ENCODE peak calls at places on chromosomes 5 and 9, in five cellular contexts. One of them, this sample, is unnamed. For H3K4me1, the result is how much of the 10 kb centered on the place peaks cover.

GRCh38 chr5:38297830-38298608 is 39.7 kb downstream of the EGFLAM start:
- DNase-seq in gastrocnemius medialis: no peak
- DNase-seq in endodermal cell: no peak
- DNase-seq in tibial artery: no peak
- DNase-seq in CD8-positive, alpha-beta memory T cell: no peak
- DNase-seq in this sample: peak

GRCh38 chr5:79875230-79875629 is 115.8 kb downstream of the MTX3 start:
- DNase-seq in gastrocnemius medialis: no peak
- DNase-seq in endodermal cell: no peak
- DNase-seq in tibial artery: no peak
- DNase-seq in CD8-positive, alpha-beta memory T cell: no peak
- DNase-seq in this sample: peak

GRCh38 chr5:52799358-52799982 is 11.8 kb downstream of the ITGA1 start:
- DNase-seq in gastrocnemius medialis: peak
- DNase-seq in endodermal cell: peak
- DNase-seq in tibial artery: peak
- DNase-seq in CD8-positive, alpha-beta memory T cell: no peak
- DNase-seq in this sample: no peak

GRCh38 chr5:124220418-124220817 is 526.0 kb downstream of the ZNF608 start:
- DNase-seq in gastrocnemius medialis: no peak
- DNase-seq in endodermal cell: no peak
- DNase-seq in tibial artery: no peak
- DNase-seq in CD8-positive, alpha-beta memory T cell: no peak
- DNase-seq in this sample: no peak

GRCh38 chr5:86909461-86909881 is 291.7 kb downstream of the COX7C start:
- DNase-seq in gastrocnemius medialis: no peak
- DNase-seq in endodermal cell: no peak
- DNase-seq in tibial artery: no peak
- DNase-seq in CD8-positive, alpha-beta memory T cell: no peak
- DNase-seq in this sample: no peak

GRCh38 chr5:103587185-103587748 is 24.7 kb upstream of the NUDT12 start:
- DNase-seq in gastrocnemius medialis: no peak
- DNase-seq in endodermal cell: no peak
- DNase-seq in tibial artery: no peak
- DNase-seq in CD8-positive, alpha-beta memory T cell: no peak
- DNase-seq in this sample: no peak

GRCh38 chr5:56402273-56403223 is 169.4 kb upstream of the ANKRD55 start:
- DNase-seq in gastrocnemius medialis: no peak
- DNase-seq in endodermal cell: no peak
- DNase-seq in tibial artery: no peak
- DNase-seq in CD8-positive, alpha-beta memory T cell: no peak
- DNase-seq in this sample: no peak

GRCh38 chr5:170221319-170221718 is 11.5 kb upstream of the C5orf58 start:
- DNase-seq in gastrocnemius medialis: no peak
- DNase-seq in endodermal cell: no peak
- DNase-seq in tibial artery: no peak
- DNase-seq in CD8-positive, alpha-beta memory T cell: no peak
- DNase-seq in this sample: no peak

GRCh38 chr5:150642567-150642927 is 2.1 kb downstream of the SYNPO start:
- DNase-seq in gastrocnemius medialis: peak
- DNase-seq in endodermal cell: no peak
- DNase-seq in tibial artery: peak
- DNase-seq in CD8-positive, alpha-beta memory T cell: no peak
- DNase-seq in this sample: no peak

GRCh38 chr5:38535281-38535750 is 21.1 kb downstream of the LIFR start:
- DNase-seq in gastrocnemius medialis: peak
- DNase-seq in endodermal cell: no peak
- DNase-seq in tibial artery: no peak
- DNase-seq in CD8-positive, alpha-beta memory T cell: no peak
- DNase-seq in this sample: no peak

GRCh38 chr9:135240871-135241311 is 153.4 kb downstream of the OLFM1 start:
- DNase-seq in gastrocnemius medialis: no peak
- DNase-seq in endodermal cell: peak
- DNase-seq in tibial artery: no peak
- DNase-seq in CD8-positive, alpha-beta memory T cell: no peak
- DNase-seq in this sample: no peak

GRCh38 chr5:67581203-67581602 is 384.6 kb upstream of the CD180 start:
- DNase-seq in gastrocnemius medialis: peak
- DNase-seq in endodermal cell: no peak
- DNase-seq in tibial artery: no peak
- DNase-seq in CD8-positive, alpha-beta memory T cell: no peak
- DNase-seq in this sample: no peak

GRCh38 chr5:91302335-91302734 is 80.8 kb downstream of the ARRDC3 start:
- DNase-seq in gastrocnemius medialis: no peak
- DNase-seq in endodermal cell: no peak
- DNase-seq in tibial artery: no peak
- DNase-seq in CD8-positive, alpha-beta memory T cell: no peak
- DNase-seq in this sample: no peak

GRCh38 chr9:132780230-132781007 is 97.7 kb downstream of the AK8 start:
- DNase-seq in gastrocnemius medialis: no peak
- DNase-seq in endodermal cell: peak
- DNase-seq in tibial artery: no peak
- DNase-seq in CD8-positive, alpha-beta memory T cell: no peak
- DNase-seq in this sample: no peak

GRCh38 chr9:137308102-137308619 is 6.1 kb upstream of the NRARP start:
- DNase-seq in gastrocnemius medialis: no peak
- DNase-seq in endodermal cell: peak
- DNase-seq in tibial artery: no peak
- DNase-seq in CD8-positive, alpha-beta memory T cell: no peak
- DNase-seq in this sample: no peak

GRCh38 chr9:4272141-4272540 is 27.7 kb downstream of the GLIS3 start:
- DNase-seq in gastrocnemius medialis: no peak
- DNase-seq in endodermal cell: no peak
- DNase-seq in tibial artery: no peak
- DNase-seq in CD8-positive, alpha-beta memory T cell: no peak
- DNase-seq in this sample: no peak

GRCh38 chr5:124902097-124902821 is 155.8 kb upstream of the ZNF608 start:
- DNase-seq in gastrocnemius medialis: no peak
- DNase-seq in endodermal cell: no peak
- DNase-seq in tibial artery: no peak
- DNase-seq in CD8-positive, alpha-beta memory T cell: no peak
- DNase-seq in this sample: no peak

GRCh38 chr9:1184146-1184545 is 134.0 kb downstream of the DMRT2 start:
- DNase-seq in gastrocnemius medialis: no peak
- DNase-seq in endodermal cell: no peak
- DNase-seq in tibial artery: no peak
- DNase-seq in CD8-positive, alpha-beta memory T cell: no peak
- DNase-seq in this sample: no peak

GRCh38 chr9:14769235-14769580 is 46.7 kb upstream of the CER1 start:
- DNase-seq in gastrocnemius medialis: no peak
- DNase-seq in endodermal cell: peak
- DNase-seq in tibial artery: no peak
- DNase-seq in CD8-positive, alpha-beta memory T cell: no peak
- DNase-seq in this sample: no peak

GRCh38 chr5:16776611-16777251 is 159.4 kb downstream of the MYO10 start:
- DNase-seq in gastrocnemius medialis: peak
- DNase-seq in endodermal cell: peak
- DNase-seq in tibial artery: no peak
- DNase-seq in CD8-positive, alpha-beta memory T cell: no peak
- DNase-seq in this sample: no peak

GRCh38 chr5:103472820-103473219 is 89.8 kb downstream of the NUDT12 start:
- DNase-seq in gastrocnemius medialis: peak
- DNase-seq in endodermal cell: no peak
- DNase-seq in tibial artery: no peak
- DNase-seq in CD8-positive, alpha-beta memory T cell: no peak
- DNase-seq in this sample: no peak

GRCh38 chr5:152994040-152994439 is 496.4 kb upstream of the GRIA1 start:
- DNase-seq in gastrocnemius medialis: no peak
- DNase-seq in endodermal cell: no peak
- DNase-seq in tibial artery: no peak
- DNase-seq in CD8-positive, alpha-beta memory T cell: no peak
- DNase-seq in this sample: no peak

GRCh38 chr5:136016945-136017530 is 11.8 kb upstream of the TGFBI start:
- DNase-seq in gastrocnemius medialis: no peak
- DNase-seq in endodermal cell: peak
- DNase-seq in tibial artery: no peak
- DNase-seq in CD8-positive, alpha-beta memory T cell: no peak
- DNase-seq in this sample: no peak

DNA sequence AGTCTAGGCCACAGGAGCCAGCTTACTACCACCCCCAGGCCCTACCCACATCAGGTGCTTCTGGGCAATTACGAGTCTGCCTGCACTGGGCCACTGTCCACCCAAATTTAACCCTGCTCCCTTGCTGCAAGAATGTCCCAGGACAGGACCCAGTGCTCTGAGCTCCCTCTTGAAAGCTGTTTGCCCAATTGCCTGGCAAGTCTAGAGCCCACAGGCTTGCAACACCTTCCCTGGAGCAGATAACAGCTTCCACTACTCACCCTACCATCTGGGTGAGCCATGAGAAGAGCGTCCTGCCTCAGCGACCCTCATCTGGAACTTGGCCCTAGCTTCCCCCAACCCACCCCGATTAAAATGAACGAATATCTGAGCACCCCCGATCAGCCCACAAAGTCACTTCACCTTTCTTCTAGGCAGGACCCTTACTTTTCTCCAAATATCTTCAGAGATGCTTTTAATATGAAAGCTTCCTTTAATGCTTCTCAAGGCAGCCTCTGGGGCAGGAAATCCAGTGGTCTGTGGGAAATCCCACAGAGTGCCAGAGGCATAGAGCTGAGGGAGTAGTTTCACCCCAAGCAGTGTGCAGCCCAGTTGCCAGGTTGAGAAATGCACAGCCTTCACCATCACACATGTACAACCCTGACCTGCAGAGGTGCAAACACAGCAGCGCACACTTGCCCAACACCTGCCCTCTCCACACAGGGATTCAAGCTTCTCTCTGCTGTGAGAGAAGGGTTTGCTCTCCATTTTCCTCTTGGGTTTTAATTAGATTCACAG is 10.6 kb downstream of the ACSL6 start:
- DNase-seq in gastrocnemius medialis: peak
- DNase-seq in endodermal cell: no peak
- DNase-seq in tibial artery: no peak
- DNase-seq in CD8-positive, alpha-beta memory T cell: peak
- DNase-seq in this sample: no peak
- H3K4me1 ChIP-seq in gastrocnemius medialis: under half
- H3K4me1 ChIP-seq in endodermal cell: under half
- H3K4me1 ChIP-seq in tibial artery: under half
- H3K4me1 ChIP-seq in CD8-positive, alpha-beta memory T cell: half or more
- H3K4me1 ChIP-seq in this sample: under half

DNA sequence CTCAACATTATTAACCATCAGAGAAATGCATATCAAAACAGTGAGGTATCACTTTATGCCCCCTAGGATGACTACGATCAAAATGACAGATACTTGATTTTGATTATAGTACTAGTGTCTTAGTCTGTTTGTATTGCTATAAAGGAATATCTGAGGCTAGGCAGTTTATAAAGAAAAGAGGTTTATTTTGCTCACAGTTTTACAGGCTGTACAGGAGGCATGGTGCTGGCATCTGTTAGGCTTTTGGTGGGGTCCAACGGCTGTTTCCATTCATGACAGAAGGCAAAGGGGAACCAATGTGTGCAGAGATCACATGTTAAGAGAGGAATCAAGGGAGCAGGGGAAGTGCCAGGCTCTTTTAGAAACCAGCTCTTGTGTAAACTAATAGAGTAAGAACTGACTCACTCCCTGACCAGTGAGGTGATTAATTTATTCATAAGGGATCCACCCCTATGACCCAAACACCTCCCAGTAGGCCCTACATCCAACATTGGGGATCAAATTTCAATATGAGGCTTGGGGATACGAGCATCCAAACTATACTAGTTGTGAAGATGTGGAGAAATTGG is 16.0 kb upstream of the AFF4 start:
- DNase-seq in gastrocnemius medialis: no peak
- DNase-seq in endodermal cell: no peak
- DNase-seq in tibial artery: no peak
- DNase-seq in CD8-positive, alpha-beta memory T cell: no peak
- DNase-seq in this sample: no peak
- H3K4me1 ChIP-seq in gastrocnemius medialis: under half
- H3K4me1 ChIP-seq in endodermal cell: under half
- H3K4me1 ChIP-seq in tibial artery: under half
- H3K4me1 ChIP-seq in CD8-positive, alpha-beta memory T cell: under half
- H3K4me1 ChIP-seq in this sample: under half

DNA sequence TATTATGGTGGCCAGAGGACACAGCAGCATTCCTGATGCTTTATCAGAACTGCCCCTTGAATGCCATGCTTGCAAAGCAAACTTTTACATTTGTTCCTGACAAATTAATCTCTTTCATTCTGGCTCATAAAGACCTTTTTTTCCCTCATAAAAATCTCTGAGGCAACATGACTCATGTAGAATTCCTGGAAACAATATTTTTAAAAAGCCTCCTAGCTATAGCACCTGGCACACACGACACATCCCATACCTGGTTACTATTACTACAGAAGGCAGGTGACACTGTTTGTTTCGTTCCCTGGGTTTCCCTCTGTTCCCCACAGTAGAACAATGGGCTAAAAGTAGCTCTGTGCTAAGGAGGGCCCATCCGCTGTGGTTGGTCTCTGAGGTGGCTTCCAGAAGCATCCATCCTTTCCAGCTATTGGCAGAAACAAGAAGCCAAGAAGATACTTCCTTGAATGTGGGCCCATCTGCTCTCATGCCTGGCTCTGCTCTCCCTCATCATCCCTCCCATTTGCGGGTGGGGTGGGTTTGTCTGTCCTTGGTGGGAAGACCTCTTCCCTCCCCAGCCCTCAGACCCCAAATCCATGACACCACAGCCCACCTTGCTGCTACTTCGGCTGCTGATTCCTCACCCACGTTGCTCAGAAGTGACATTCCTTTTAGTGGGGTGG is 59.1 kb downstream of the GALNT12 start:
- DNase-seq in gastrocnemius medialis: no peak
- DNase-seq in endodermal cell: no peak
- DNase-seq in tibial artery: no peak
- DNase-seq in CD8-positive, alpha-beta memory T cell: no peak
- DNase-seq in this sample: no peak
- H3K4me1 ChIP-seq in gastrocnemius medialis: under half
- H3K4me1 ChIP-seq in endodermal cell: under half
- H3K4me1 ChIP-seq in tibial artery: under half
- H3K4me1 ChIP-seq in CD8-positive, alpha-beta memory T cell: under half
- H3K4me1 ChIP-seq in this sample: under half

GRCh38 chr5:154044585-154044984 is 5.8 kb downstream of the MFAP3 start:
- DNase-seq in gastrocnemius medialis: no peak
- DNase-seq in endodermal cell: no peak
- DNase-seq in tibial artery: no peak
- DNase-seq in CD8-positive, alpha-beta memory T cell: no peak
- DNase-seq in this sample: no peak

GRCh38 chr5:154046486-154046885 is 7.7 kb downstream of the MFAP3 start:
- DNase-seq in gastrocnemius medialis: no peak
- DNase-seq in endodermal cell: no peak
- DNase-seq in tibial artery: no peak
- DNase-seq in CD8-positive, alpha-beta memory T cell: no peak
- DNase-seq in this sample: no peak

GRCh38 chr5:154049685-154050084 is 10.9 kb downstream of the MFAP3 start:
- DNase-seq in gastrocnemius medialis: no peak
- DNase-seq in endodermal cell: no peak
- DNase-seq in tibial artery: no peak
- DNase-seq in CD8-positive, alpha-beta memory T cell: no peak
- DNase-seq in this sample: no peak

GRCh38 chr5:154044099-154044498 is 5.3 kb downstream of the MFAP3 start:
- DNase-seq in gastrocnemius medialis: no peak
- DNase-seq in endodermal cell: no peak
- DNase-seq in tibial artery: no peak
- DNase-seq in CD8-positive, alpha-beta memory T cell: no peak
- DNase-seq in this sample: no peak

DNA sequence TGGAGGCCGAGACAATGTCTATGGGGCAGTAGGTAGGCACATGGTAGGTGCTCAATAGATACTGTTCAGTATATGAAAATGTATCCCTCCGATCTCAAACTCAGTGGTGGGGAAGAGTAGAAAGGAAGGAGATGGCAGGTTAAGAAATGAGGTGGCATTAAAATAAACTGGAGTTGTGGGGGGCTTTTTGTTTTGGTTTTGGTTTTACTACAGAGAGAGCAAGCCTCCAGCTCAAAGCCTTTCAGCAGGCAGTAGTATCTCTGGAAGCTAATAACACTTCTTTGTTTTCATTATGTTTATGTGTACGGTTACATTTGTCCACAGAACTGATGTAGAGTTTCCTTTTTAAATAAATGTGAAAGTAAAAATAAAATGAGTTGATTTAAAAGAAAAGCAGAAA is 8.6 kb downstream of the MFAP3 start:
- DNase-seq in gastrocnemius medialis: no peak
- DNase-seq in endodermal cell: no peak
- DNase-seq in tibial artery: no peak
- DNase-seq in CD8-positive, alpha-beta memory T cell: no peak
- DNase-seq in this sample: no peak
- H3K4me1 ChIP-seq in gastrocnemius medialis: under half
- H3K4me1 ChIP-seq in endodermal cell: under half
- H3K4me1 ChIP-seq in tibial artery: under half
- H3K4me1 ChIP-seq in CD8-positive, alpha-beta memory T cell: under half
- H3K4me1 ChIP-seq in this sample: under half